ENCODE peak calls at places on chromosomes 13 and 19, in eight cellular contexts. B is anterior cingulate cortex; I is stimulated activated CD4-positive, alpha-beta T cell treated with anti-CD3 and anti-CD28 coated beads, Interleukin-15, amount 100 ng/mL, for 1 hour; F is NCI-H1417 treated with DMSO at 0.1 percent for 48 hours; U is stimulated activated naive CD8-positive, alpha-beta T cell treated with anti-CD3 and anti-CD28 coated beads, Interleukin-15, amount 100 ng/mL, for 72 hours; W is CD4-positive, alpha-beta memory T cell; Z is AG09319; T is T1000. V is an unnamed sample.

GRCh38 chr13:40981949-40982348 is 37.2 kb downstream of the ELF1 start:
- DNase-seq in B (no peak), I (no peak), F (no peak), U (no peak), W (no peak), Z (no peak), T (no peak), V (no peak)

GRCh38 chr13:110109910-110110309 is 197.0 kb downstream of the COL4A1 start:
- DNase-seq in B (peak), I (no peak), F (no peak), U (no peak), W (no peak), Z (peak), T (peak), V (no peak)

GRCh38 chr19:18790566-18791314 is at the start of gene COMP:
- DNase-seq in B (no peak), I (no peak), F (no peak), U (no peak), W (no peak), Z (no peak), T (no peak), V (no peak)

GRCh38 chr19:53157601-53158000 is 1.3 kb downstream of the ZNF347 start:
- DNase-seq in B (no peak), I (no peak), F (no peak), U (no peak), W (no peak), Z (no peak), T (no peak), V (no peak)

GRCh38 chr13:23888658-23889597 is at the start of gene MIPEP:
- DNase-seq in B (peak), I (peak), F (peak), U (peak), W (peak), Z (peak), T (peak), V (peak)

GRCh38 chr13:27133889-27134288 is 37.7 kb downstream of the USP12 start:
- DNase-seq in B (no peak), I (no peak), F (no peak), U (no peak), W (no peak), Z (no peak), T (no peak), V (no peak)

GRCh38 chr19:33040994-33041827 is 23.5 kb downstream of the RHPN2 start:
- DNase-seq in B (no peak), I (no peak), F (no peak), U (no peak), W (no peak), Z (no peak), T (peak), V (no peak)

GRCh38 chr19:55913643-55914268 is 18.4 kb downstream of the NLRP13 start:
- DNase-seq in B (no peak), I (no peak), F (no peak), U (no peak), W (no peak), Z (no peak), T (no peak), V (no peak)

GRCh38 chr13:113458218-113459065 is 5.2 kb upstream of the ADPRHL1 start:
- DNase-seq in B (no peak), I (no peak), F (no peak), U (no peak), W (no peak), Z (no peak), T (no peak), V (no peak)

GRCh38 chr19:53649746-53650593 is 18.2 kb downstream of the DPRX start:
- DNase-seq in B (no peak), I (no peak), F (no peak), U (no peak), W (no peak), Z (no peak), T (no peak), V (no peak)

V was measured in CD8-positive, alpha-beta memory T cell.